ENCODE peak calls at places on chromosomes 2 and 18, in four cellular contexts. V is cardiac fibroblast; D is activated CD8-positive, alpha-beta T cell treated with anti-CD3 and anti-CD28 coated beads for 36 hours; H is heart right ventricle. K is an unnamed sample.

GRCh38 chr2:202669841-202670240 is 35.1 kb downstream of the FAM117B start:
- DNase-seq in H (no peak), V (peak), D (no peak), K (no peak)

GRCh38 chr2:194291104-194291503 is 1365.9 kb upstream of the SLC39A10 start:
- DNase-seq in V (no peak), H (no peak), D (no peak), K (no peak)

GRCh38 chr2:144547512-144547911 is 27.6 kb upstream of the ZEB2 start:
- DNase-seq in H (no peak), D (no peak), V (no peak), K (no peak)

GRCh38 chr2:62176771-62177170 is 19.1 kb upstream of the B3GNT2 start:
- DNase-seq in V (no peak), D (no peak), H (no peak), K (no peak)

GRCh38 chr2:105977212-105977611 is 216.9 kb downstream of the UXS1 start:
- DNase-seq in H (no peak), D (peak), V (peak), K (no peak)

GRCh38 chr2:149658553-149658952 is 71.0 kb upstream of the MMADHC start:
- DNase-seq in H (no peak), D (no peak), V (no peak), K (no peak)

GRCh38 chr2:16093639-16094447 is 153.5 kb downstream of the MYCN start:
- DNase-seq in H (no peak), V (no peak), D (no peak), K (no peak)

GRCh38 chr2:31234690-31235503 is 945 bp downstream of the EHD3 start:
- DNase-seq in V (no peak), H (no peak), D (no peak), K (no peak)

GRCh38 chr2:239960929-239961661 is 64.0 kb downstream of the NDUFA10 start:
- DNase-seq in H (no peak), D (no peak), V (no peak), K (no peak)

GRCh38 chr2:31688282-31688681 is 107.5 kb upstream of the SRD5A2 start:
- DNase-seq in D (peak), H (no peak), V (peak), K (no peak)

GRCh38 chr2:159086332-159086731 is 117.9 kb downstream of the TANC1 start:
- DNase-seq in V (peak), H (no peak), D (no peak), K (no peak)

GRCh38 chr2:156423674-156424282 is 12.4 kb upstream of the GPD2 start:
- DNase-seq in V (no peak), H (no peak), D (no peak), K (no peak)

GRCh38 chr2:28326873-28327495 is 65.7 kb upstream of the FOSL2 start:
- DNase-seq in H (peak), V (no peak), D (no peak), K (no peak)

GRCh38 chr2:230942371-230942770 is 17.3 kb upstream of the GPR55 start:
- DNase-seq in H (no peak), V (no peak), D (no peak), K (no peak)

GRCh38 chr2:152674334-152674733 is 42.9 kb downstream of the PRPF40A start:
- DNase-seq in D (no peak), V (no peak), H (no peak), K (no peak)

GRCh38 chr18:11937874-11938478 is 29.9 kb upstream of the MPPE1 start:
- DNase-seq in V (peak), D (peak), H (peak), K (peak)

GRCh38 chr2:99205491-99205890 is 24.5 kb downstream of the MRPL30 start:
- DNase-seq in D (no peak), V (no peak), H (no peak), K (no peak)

GRCh38 chr2:157216421-157216965 is 41.0 kb upstream of the GALNT5 start:
- DNase-seq in D (no peak), H (no peak), V (no peak), K (no peak)

GRCh38 chr2:119407430-119408220 is 24.0 kb upstream of the TMEM37 start:
- DNase-seq in H (no peak), D (peak), V (peak), K (peak)

GRCh38 chr2:241300000-241300399 is 15.5 kb downstream of the HDLBP start:
- DNase-seq in H (no peak), D (peak), V (no peak), K (no peak)
- TF ChIP-seq CTCF in H (no peak), D (no peak), V (no peak), K (no peak)

DNA sequence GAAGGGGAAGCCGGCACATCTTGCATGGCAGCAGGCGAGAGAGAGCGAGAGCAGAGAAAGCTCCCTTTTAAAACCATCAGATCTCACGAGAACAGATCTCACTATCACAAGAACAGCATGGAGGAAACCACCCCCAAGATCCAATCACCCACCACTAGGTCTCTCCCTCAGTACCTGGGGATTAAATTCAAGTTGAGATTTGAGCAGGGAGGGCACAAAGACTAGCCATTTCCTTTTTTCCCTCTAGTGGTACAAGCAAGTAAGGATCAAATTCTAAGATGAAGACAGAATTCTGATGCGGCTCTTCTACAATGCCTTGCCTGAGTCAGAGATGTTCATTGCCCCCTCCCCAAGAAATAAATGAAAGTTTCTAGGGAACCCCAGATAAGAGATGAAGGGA is 45.6 kb upstream of the ANKRD44 start:
- DNase-seq in D (peak), V (peak), H (no peak), K (no peak)
- TF ChIP-seq CTCF in D (no peak), V (peak), H (no peak), K (peak)

GRCh38 chr18:14930076-14930475 is 182.1 kb downstream of the ANKRD30B start:
- DNase-seq in D (no peak), H (no peak), V (no peak), K (no peak)
- TF ChIP-seq CTCF in D (no peak), H (no peak), V (no peak), K (no peak)

DNA sequence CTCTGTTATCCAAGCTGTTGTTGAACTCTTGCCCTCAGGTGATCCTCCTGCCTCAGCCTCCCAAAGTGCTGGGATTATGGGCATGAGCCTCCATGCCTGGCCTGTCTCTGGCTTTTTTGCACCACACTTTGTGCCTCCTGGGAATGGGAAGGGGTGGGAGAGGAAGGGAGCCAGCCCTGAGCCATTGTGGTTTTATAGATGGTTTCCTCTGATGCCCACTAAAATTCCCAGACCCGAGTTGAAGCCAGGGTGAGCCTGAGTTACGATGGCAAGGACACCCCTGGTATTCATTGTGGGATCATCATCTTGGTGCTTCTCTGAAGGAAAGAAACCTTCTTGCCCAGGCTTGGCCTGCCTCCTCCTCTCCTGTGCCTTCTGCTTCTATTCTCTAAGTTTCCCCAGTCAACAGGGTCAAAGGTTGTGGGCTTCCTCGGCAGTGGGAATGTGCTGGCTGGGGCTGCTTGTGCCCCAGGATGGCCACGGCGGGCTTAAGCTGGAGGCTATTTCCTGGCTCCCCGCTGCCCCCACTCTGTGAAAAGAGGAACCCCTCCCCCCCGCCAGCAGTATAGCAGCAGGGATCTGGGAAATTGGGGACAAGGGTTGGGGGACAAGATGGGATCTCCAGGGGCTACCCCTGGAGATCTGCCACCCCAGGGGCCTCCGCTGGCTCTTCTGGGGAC is 106.2 kb downstream of the STPG4 start:
- DNase-seq in D (no peak), V (no peak), H (peak), K (no peak)
- TF ChIP-seq CTCF in D (no peak), V (no peak), H (no peak), K (no peak)

GRCh38 chr2:39666489-39667141 is 898 bp downstream of the TMEM178A start:
- DNase-seq in H (no peak), V (peak), D (no peak), K (peak)

GRCh38 chr2:39667881-39668276 is 2.2 kb downstream of the TMEM178A start:
- DNase-seq in V (no peak), D (no peak), H (no peak), K (no peak)

GRCh38 chr2:39665811-39666488 is at the start of gene TMEM178A:
- DNase-seq in D (peak), H (no peak), V (no peak), K (peak)

GRCh38 chr2:39668576-39668975 is 2.9 kb downstream of the TMEM178A start:
- DNase-seq in D (no peak), V (no peak), H (no peak), K (no peak)

DNA sequence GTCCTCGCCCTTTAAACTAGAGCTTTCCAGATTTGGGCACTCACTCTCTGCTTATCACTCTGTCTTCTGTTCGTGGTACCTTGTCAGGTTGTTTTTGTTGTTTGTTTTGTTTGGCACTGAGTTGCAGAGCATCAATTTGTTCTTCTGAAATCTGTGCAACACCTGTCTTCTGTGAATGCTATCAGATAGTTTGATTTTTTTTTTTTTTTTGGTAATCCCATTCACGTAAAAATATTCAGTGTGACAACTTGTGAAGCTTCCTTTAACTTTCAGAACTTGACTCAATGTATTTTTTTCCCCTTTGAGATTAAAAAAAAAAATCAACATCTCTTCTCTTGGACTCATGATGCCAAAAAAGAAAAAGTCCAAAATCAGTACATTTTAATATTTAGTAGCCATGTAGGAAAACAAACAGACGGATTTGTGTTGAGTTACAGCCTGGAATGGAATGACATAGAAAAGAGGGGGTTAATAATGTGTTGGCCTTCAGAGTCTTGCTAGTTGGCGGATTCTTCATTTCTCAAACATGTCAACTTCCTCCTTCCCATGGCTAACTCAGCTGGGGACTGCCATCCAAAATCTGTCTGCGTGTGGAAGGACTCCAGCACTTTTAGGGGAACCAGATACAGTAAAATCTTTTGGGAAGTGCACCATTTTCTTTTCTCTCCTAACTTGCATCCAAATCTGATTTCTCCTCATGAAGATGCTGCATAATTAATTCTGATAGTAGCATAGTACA is 1.6 kb downstream of the TMEM178A start:
- DNase-seq in D (no peak), V (no peak), H (no peak), K (no peak)
- TF ChIP-seq CTCF in D (no peak), V (no peak), H (no peak), K (no peak)

DNA sequence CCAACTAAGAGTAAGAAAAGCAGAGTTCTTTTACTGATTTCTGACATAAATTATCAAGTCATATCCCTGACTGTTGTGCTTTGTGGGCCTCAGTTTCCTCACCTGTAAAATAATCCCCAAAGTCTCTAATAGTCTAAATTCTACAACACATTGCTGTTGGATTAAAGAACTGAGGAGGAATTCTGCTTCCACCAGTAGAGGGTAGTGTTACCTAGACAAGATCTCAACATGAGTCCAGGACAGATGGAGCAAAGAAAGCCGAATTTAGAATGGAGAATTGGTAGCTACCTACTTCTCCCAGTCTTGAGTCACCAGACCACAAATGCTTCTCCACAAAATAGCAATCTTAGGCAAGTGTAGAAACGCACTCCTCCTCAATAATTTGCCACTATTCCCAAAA is 462.5 kb upstream of the FSHR start:
- DNase-seq in V (peak), H (no peak), D (no peak), K (no peak)
- TF ChIP-seq CTCF in V (peak), H (peak), D (no peak), K (peak)

GRCh38 chr2:127701651-127702394 is 526 bp downstream of the SFT2D3 start:
- DNase-seq in D (peak), V (peak), H (peak), K (peak)
- TF ChIP-seq CTCF in D (peak), V (no peak), H (peak), K (peak)

GRCh38 chr2:215052404-215052803 is 86.0 kb downstream of the ABCA12 start:
- DNase-seq in H (no peak), D (no peak), V (no peak), K (no peak)
- TF ChIP-seq CTCF in H (no peak), D (no peak), V (no peak), K (no peak)

GRCh38 chr2:133806564-133806963 is 238.3 kb upstream of the NCKAP5 start:
- DNase-seq in H (no peak), V (no peak), D (no peak), K (no peak)
- TF ChIP-seq CTCF in H (no peak), V (no peak), D (no peak), K (no peak)

K was measured in neural crest cell.